ENCODE peak calls at places on chromosomes 6 and 20, in five cellular contexts. I, X, E, D and O are unnamed samples.

GRCh38 chr6:37338745-37339255 is 15.0 kb upstream of the RNF8 start:
- DNase-seq in I (no peak), X (no peak), E (no peak), D (no peak), O (no peak)

GRCh38 chr6:52787917-52788316 is 15.7 kb downstream of the GSTA1 start:
- DNase-seq in I (no peak), X (no peak), E (no peak), D (no peak), O (no peak)

GRCh38 chr20:36881888-36882287 is 6.0 kb downstream of the TLDC2 start:
- DNase-seq in I (no peak), X (no peak), E (no peak), D (no peak), O (no peak)

GRCh38 chr6:165807249-165807951 is 144.4 kb upstream of the PDE10A start:
- DNase-seq in I (no peak), X (no peak), E (no peak), D (no peak), O (no peak)

GRCh38 chr6:140661691-140662090 is 1287.2 kb upstream of the CITED2 start:
- DNase-seq in I (no peak), X (no peak), E (peak), D (no peak), O (no peak)

GRCh38 chr6:583639-584038 is 73.3 kb downstream of the HUS1B start:
- DNase-seq in I (no peak), X (no peak), E (no peak), D (no peak), O (no peak)

GRCh38 chr6:168496139-168496840 is 55.3 kb downstream of the SMOC2 start:
- DNase-seq in I (no peak), X (no peak), E (no peak), D (no peak), O (no peak)

GRCh38 chr20:50837532-50838321 is 42.9 kb downstream of the BCAS4 start:
- DNase-seq in I (no peak), X (no peak), E (peak), D (no peak), O (no peak)

GRCh38 chr20:59431014-59431413 is 130.6 kb downstream of the EDN3 start:
- DNase-seq in I (no peak), X (no peak), E (no peak), D (no peak), O (no peak)

GRCh38 chr6:24324617-24325016 is 33.2 kb downstream of the DCDC2 start:
- DNase-seq in I (no peak), X (no peak), E (no peak), D (no peak), O (no peak)

GRCh38 chr20:64212750-64213149 is 42.8 kb upstream of the PCMTD2 start:
- DNase-seq in I (no peak), X (peak), E (peak), D (no peak), O (no peak)

GRCh38 chr6:170453586-170454511 is 99.3 kb downstream of the PSMB1 start:
- DNase-seq in I (no peak), X (no peak), E (no peak), D (no peak), O (no peak)

GRCh38 chr6:170006524-170007467 is 255.4 kb downstream of the ERMARD start:
- DNase-seq in I (no peak), X (no peak), E (no peak), D (no peak), O (no peak)

GRCh38 chr6:21386744-21387143 is 206.8 kb upstream of the SOX4 start:
- DNase-seq in I (no peak), X (no peak), E (no peak), D (no peak), O (no peak)

GRCh38 chr20:45337367-45338120 is 10.7 kb downstream of the SDC4 start:
- DNase-seq in I (no peak), X (no peak), E (peak), D (no peak), O (no peak)

GRCh38 chr6:133754298-133754697 is 134.6 kb upstream of the TCF21 start:
- DNase-seq in I (no peak), X (no peak), E (no peak), D (no peak), O (no peak)

GRCh38 chr6:26328265-26328844 is 36.6 kb upstream of the BTN3A2 start:
- DNase-seq in I (no peak), X (no peak), E (no peak), D (no peak), O (no peak)

GRCh38 chr6:145749632-145750031 is 14.3 kb upstream of the EPM2A start:
- DNase-seq in I (no peak), X (no peak), E (peak), D (no peak), O (no peak)

GRCh38 chr20:33309631-33310030 is 26.6 kb downstream of the BPIFB1 start:
- DNase-seq in I (no peak), X (no peak), E (no peak), D (no peak), O (no peak)

GRCh38 chr6:35365599-35366596 is 23.5 kb downstream of the PPARD start:
- DNase-seq in I (no peak), X (no peak), E (no peak), D (no peak), O (no peak)

GRCh38 chr6:166152660-166153059 is 15.0 kb downstream of the TBXT start:
- DNase-seq in I (no peak), X (no peak), E (no peak), D (no peak), O (no peak)

GRCh38 chr6:150445486-150445885 is 76.7 kb downstream of the IYD start:
- DNase-seq in I (no peak), X (no peak), E (no peak), D (no peak), O (no peak)

GRCh38 chr6:159753081-159753872 is 8.6 kb upstream of the ACAT2 start:
- DNase-seq in I (no peak), X (no peak), E (no peak), D (no peak), O (no peak)

GRCh38 chr6:169991913-169992312 is 240.5 kb downstream of the ERMARD start:
- DNase-seq in I (no peak), X (no peak), E (no peak), D (no peak), O (no peak)